ENCODE peak calls at places on chromosomes 7 and 10, in four cellular contexts. M, S, T and V are unnamed samples.

GRCh38 chr7:140084972-140085371 is 22.2 kb upstream of the PARP12 start:
- DNase-seq in M (no peak), T (no peak), S (no peak), V (no peak)

GRCh38 chr10:117214401-117214800 is 17.1 kb downstream of the KCNK18 start:
- DNase-seq in T (no peak), M (peak; percentile 31), S (no peak), V (peak; percentile 72)

GRCh38 chr7:139682136-139683013 is 95.4 kb downstream of the HIPK2 start:
- DNase-seq in M (peak; percentile 41), S (peak; percentile 86), T (no peak), V (no peak)

GRCh38 chr10:119654540-119654939 is 3.4 kb downstream of the BAG3 start:
- DNase-seq in M (peak; percentile 66), S (no peak), T (no peak), V (peak; percentile 84)

GRCh38 chr10:26407406-26407969 is 30.7 kb upstream of the APBB1IP start:
- DNase-seq in M (peak; percentile 74), T (no peak), S (no peak), V (peak; percentile 14)

GRCh38 chr7:36526720-36527548 is 137.3 kb downstream of the ANLN start:
- DNase-seq in M (peak; percentile 80), S (peak; percentile 38), T (no peak), V (peak; percentile 92)

GRCh38 chr10:131332821-131333220 is 21.3 kb upstream of the TCERG1L start:
- DNase-seq in M (no peak), T (no peak), S (no peak), V (no peak)

GRCh38 chr7:106736508-106737201 is 75.7 kb upstream of the CCDC71L start:
- DNase-seq in S (peak; percentile 81), M (peak; percentile 32), T (no peak), V (peak; percentile 59)

GRCh38 chr7:12709731-12710502 is 22.5 kb downstream of the ARL4A start:
- DNase-seq in S (peak; percentile 68), T (no peak), M (no peak), V (peak; percentile 26)

GRCh38 chr7:125173571-125173970 is 243.9 kb upstream of the POT1 start:
- DNase-seq in S (peak; percentile 3), M (no peak), T (no peak), V (no peak)

GRCh38 chr7:2198206-2198605 is 34.5 kb downstream of the MAD1L1 start:
- DNase-seq in M (no peak), S (no peak), T (no peak), V (no peak)

GRCh38 chr7:101588131-101588935 is 40.8 kb downstream of the MYL10 start:
- DNase-seq in M (no peak), S (no peak), T (no peak), V (no peak)

GRCh38 chr7:157544980-157545680 is 208.3 kb downstream of the DNAJB6 start:
- DNase-seq in T (no peak), M (no peak), S (no peak), V (no peak)

GRCh38 chr7:17370901-17371550 is 72.6 kb downstream of the AHR start:
- DNase-seq in M (peak; percentile 24), T (no peak), S (peak; percentile 36), V (peak; percentile 30)

GRCh38 chr7:44272981-44273380 is 52.4 kb downstream of the CAMK2B start:
- DNase-seq in M (no peak), S (no peak), T (no peak), V (no peak)

GRCh38 chr7:105399043-105399725 is 10.5 kb upstream of the SRPK2 start:
- DNase-seq in M (no peak), T (no peak), S (peak; percentile 59), V (no peak)

GRCh38 chr7:26423436-26423835 is 131.8 kb downstream of the SNX10 start:
- DNase-seq in M (no peak), T (no peak), S (no peak), V (no peak)

GRCh38 chr7:26417911-26418413 is 126.3 kb downstream of the SNX10 start:
- DNase-seq in T (no peak), S (no peak), M (no peak), V (no peak)

GRCh38 chr7:26419198-26419597 is 127.5 kb downstream of the SNX10 start:
- DNase-seq in T (no peak), M (no peak), S (no peak), V (no peak)

GRCh38 chr7:26422761-26423160 is 131.1 kb downstream of the SNX10 start:
- DNase-seq in S (no peak), T (no peak), M (no peak), V (no peak)

GRCh38 chr7:26420600-26420999 is 128.9 kb downstream of the SNX10 start:
- DNase-seq in S (no peak), T (no peak), M (no peak), V (no peak)
- TF ChIP-seq CTCF in S (no peak), T (no peak), M (no peak), V (no peak)

DNA sequence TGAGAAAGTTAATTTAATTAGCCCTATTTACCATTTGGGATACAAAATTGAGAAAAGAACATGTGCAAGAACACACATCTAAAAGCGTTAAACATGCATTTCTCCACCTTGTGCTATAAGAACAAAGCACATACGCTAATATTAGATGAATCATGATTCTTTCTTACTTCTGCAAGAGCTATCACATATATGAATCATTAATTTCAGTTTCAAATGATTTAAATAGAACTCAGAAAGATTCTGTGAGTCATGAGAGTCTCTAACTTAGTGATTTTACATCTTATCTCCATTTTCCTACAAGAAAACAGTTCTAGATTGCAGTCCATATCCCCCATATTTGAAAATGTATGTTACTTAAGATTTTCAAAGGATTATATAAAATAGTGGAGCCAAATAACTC is 173.9 kb downstream of the RNLS start:
- DNase-seq in M (no peak), S (peak; percentile 23), T (no peak), V (peak; percentile 24)
- H3K27ac ChIP-seq in M (no peak overlapping the region), S (no peak overlapping the region), T (no peak overlapping the region), V (no peak overlapping the region)

GRCh38 chr10:106722524-106722923 is 442.0 kb downstream of the SORCS1 start:
- DNase-seq in S (no peak), M (no peak), T (no peak), V (peak; percentile 20)
- TF ChIP-seq CTCF in S (no peak), M (no peak), T (no peak), V (no peak)

DNA sequence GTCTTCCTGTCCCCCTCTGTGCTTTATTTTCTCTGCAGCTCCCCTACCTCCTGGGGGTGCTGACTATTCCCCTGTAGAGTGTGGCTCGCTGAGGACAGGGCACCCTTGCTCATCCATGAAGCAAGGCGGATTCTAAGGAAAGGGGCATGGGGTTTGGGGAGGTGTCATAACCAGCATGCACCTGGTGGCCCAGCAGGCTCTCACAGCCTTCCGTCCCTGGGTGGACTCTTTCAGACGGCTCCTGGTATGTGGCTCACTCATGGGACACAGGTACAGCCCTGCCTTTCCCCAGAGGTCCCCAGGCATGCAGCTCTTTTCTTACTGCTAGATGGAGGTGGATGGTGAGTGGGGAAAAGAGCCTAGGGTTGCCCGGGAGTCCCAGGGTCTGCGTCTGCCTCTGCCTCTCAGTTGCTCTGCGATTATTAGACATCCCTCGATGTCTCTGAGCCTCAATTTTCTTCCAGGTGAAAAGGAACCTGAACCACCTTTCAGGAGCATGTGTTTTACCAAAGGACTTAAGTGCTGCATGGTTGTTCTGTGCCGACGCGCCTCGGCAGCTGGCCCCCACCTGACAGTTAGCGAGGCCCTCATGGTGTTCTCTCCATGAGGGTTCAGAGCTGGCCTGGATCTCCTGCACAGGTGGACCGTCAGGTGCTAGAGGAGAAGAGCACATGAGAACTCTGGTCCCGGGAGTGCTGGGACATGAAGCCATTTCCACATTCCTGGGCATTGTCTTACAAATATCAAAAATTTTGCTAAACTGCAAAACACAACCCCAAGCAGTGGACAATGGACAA is 172.5 kb upstream of the SHH start:
- DNase-seq in T (no peak), M (no peak), S (no peak), V (no peak)
- H3K27ac ChIP-seq in T (no peak overlapping the region), M (no peak overlapping the region), S (no peak overlapping the region), V (no peak overlapping the region)

DNA sequence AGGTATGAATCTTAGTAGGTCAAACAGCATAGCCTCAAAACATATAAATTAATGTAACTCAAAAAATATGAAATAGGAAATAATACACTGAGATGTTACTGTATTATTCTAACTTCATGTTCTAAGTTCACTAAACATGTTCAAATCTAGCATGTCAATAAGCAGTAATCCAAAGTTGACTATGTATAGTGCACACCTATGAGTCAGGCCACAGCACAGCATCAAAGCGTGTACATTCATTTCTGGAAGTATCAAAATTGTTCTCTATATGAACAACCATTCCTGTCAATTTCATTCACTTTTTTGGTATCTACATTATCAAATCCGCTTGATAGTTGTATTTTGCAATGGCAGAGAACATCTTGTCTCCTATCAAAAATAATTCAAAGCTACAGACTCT is 418.9 kb upstream of the POM121L12 start:
- DNase-seq in M (no peak), S (no peak), T (no peak), V (no peak)
- TF ChIP-seq CTCF in M (no peak), S (no peak), T (no peak), V (no peak)

DNA sequence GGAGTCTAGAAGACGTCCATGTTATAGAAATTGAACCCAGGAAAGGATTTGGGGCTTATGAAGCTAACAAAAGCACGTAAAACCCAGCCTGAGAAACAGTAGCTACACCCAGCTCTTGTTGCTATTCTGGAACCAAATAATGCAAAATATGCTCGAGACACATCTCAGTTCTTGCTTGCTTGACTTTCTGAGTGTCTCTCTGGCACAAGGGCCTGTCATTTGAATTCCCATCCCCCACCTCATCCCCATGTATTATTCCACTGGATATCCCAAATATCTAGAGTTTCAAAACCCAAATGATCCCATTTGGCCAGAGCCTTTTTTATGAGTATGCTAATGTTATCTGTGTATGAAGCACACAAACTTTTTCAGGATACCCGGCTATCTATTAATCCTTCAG is 48.2 kb upstream of the AGBL3 start:
- DNase-seq in M (no peak), S (no peak), T (no peak), V (no peak)
- H3K27ac ChIP-seq in M (no peak overlapping the region), S (no peak overlapping the region), T (no peak overlapping the region), V (no peak overlapping the region)

GRCh38 chr7:75584385-75584784 is 92.3 kb downstream of the SPDYE5 start:
- DNase-seq in M (no peak), T (no peak), S (no peak), V (no peak)
- TF ChIP-seq CTCF in M (no peak), T (no peak), S (no peak), V (no peak)

DNA sequence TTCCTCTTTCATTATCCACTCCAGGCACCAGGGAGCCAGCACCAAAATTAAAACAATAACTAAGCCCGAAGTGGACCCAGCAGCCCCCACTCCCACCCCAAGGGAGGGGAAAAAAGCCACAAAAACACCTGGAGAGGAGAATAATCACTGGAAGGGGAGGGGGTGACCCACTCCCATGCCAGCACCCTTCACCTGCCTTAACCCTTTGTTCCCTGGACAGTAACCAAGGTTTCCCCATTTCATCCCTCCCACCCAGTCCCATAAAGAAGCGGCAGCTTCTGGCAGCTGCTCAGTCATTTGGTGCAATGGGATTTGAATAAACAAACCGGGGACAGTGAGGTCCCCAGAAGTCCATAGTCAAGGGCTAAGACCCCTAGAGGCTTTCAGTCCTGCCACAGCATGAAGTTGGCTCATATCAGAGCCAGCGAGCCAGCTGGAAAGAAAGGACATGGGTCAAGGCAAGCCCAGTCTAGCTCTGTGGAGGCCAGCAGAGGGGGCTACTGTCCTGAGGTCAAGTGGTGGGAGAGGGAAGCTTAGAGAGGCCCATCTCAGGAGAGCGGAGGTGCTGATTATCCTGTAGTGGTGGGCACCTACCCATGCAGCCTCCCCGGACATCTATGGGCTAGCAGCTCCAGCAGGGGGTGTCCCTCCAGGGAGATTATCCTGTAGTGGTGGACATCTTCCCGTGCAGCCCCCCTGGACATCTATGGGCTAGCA is 58.8 kb upstream of the LBX1 start:
- DNase-seq in T (peak; percentile 34), S (peak; percentile 41), M (peak; percentile 58), V (no peak)
- H3K27ac ChIP-seq in T (no peak overlapping the region), S (no peak overlapping the region), M (no peak overlapping the region), V (no peak overlapping the region)